ENCODE peak calls at places on chromosomes 4 and X, in seven cellular contexts. S, B, L, Y, K, Z and A are unnamed samples.

GRCh38 chrX:109773374-109773773 is 40.3 kb upstream of the ACSL4 start:
- DNase-seq in S (no peak), B (no peak), L (no peak), Y (no peak), K (no peak), Z (no peak), A (no peak)

GRCh38 chrX:2870650-2871049 is 41.9 kb downstream of the GYG2 start:
- DNase-seq in S (no peak), B (no peak), L (no peak), Y (no peak), K (no peak), Z (no peak), A (no peak)

GRCh38 chr4:8400641-8401325 is 39.7 kb downstream of the ACOX3 start:
- DNase-seq in S (no peak), B (peak), L (no peak), Y (no peak), K (no peak), Z (no peak), A (no peak)

GRCh38 chr4:47367761-47368160 is 95.7 kb downstream of the COMMD8 start:
- DNase-seq in S (no peak), B (no peak), L (no peak), Y (no peak), K (no peak), Z (no peak), A (no peak)

GRCh38 chr4:3219761-3220481 is 29.0 kb upstream of the MSANTD1 start:
- DNase-seq in S (no peak), B (no peak), L (no peak), Y (no peak), K (no peak), Z (no peak), A (no peak)

GRCh38 chr4:151917145-151917775 is 156.5 kb upstream of the GATB start:
- DNase-seq in S (no peak), B (no peak), L (peak), Y (no peak), K (peak), Z (no peak), A (no peak)

GRCh38 chr4:76449362-76449767 is 14.3 kb downstream of the SHROOM3 start:
- DNase-seq in S (no peak), B (no peak), L (no peak), Y (no peak), K (no peak), Z (no peak), A (no peak)

GRCh38 chr4:110211007-110211769 is 12.8 kb upstream of the ELOVL6 start:
- DNase-seq in S (peak), B (peak), L (no peak), Y (no peak), K (peak), Z (peak), A (no peak)

GRCh38 chr4:85778809-85779124 is 303.8 kb downstream of the ARHGAP24 start:
- DNase-seq in S (peak), B (no peak), L (no peak), Y (no peak), K (peak), Z (no peak), A (no peak)

GRCh38 chr4:138602664-138603063 is 360.5 kb upstream of the SLC7A11 start:
- DNase-seq in S (peak), B (no peak), L (no peak), Y (no peak), K (peak), Z (no peak), A (no peak)

GRCh38 chr4:131081069-131081468 is 1985.1 kb downstream of the C4orf33 start:
- DNase-seq in S (no peak), B (no peak), L (no peak), Y (no peak), K (no peak), Z (no peak), A (no peak)

GRCh38 chr4:84433603-84434232 is 65.4 kb downstream of the NKX6-1 start:
- DNase-seq in S (no peak), B (no peak), L (no peak), Y (no peak), K (no peak), Z (no peak), A (no peak)

GRCh38 chr4:148704291-148704690 is 262.1 kb upstream of the NR3C2 start:
- DNase-seq in S (no peak), B (peak), L (no peak), Y (no peak), K (no peak), Z (no peak), A (no peak)

GRCh38 chrX:71181910-71182799 is 37.5 kb downstream of the NLGN3 start:
- DNase-seq in S (peak), B (peak), L (peak), Y (peak), K (peak), Z (peak), A (peak)

GRCh38 chr4:4685810-4686209 is 144.0 kb upstream of the STX18 start:
- DNase-seq in S (no peak), B (no peak), L (no peak), Y (no peak), K (peak), Z (no peak), A (no peak)

GRCh38 chr4:7553280-7553679 is 118.5 kb upstream of the PSAPL1 start:
- DNase-seq in S (no peak), B (no peak), L (no peak), Y (no peak), K (no peak), Z (no peak), A (no peak)

GRCh38 chrX:41912922-41913321 is 10.4 kb downstream of the CASK start:
- DNase-seq in S (peak), B (no peak), L (no peak), Y (no peak), K (peak), Z (no peak), A (no peak)

GRCh38 chr4:77802406-77802805 is 16.8 kb downstream of the CNOT6L start:
- DNase-seq in S (no peak), B (no peak), L (no peak), Y (no peak), K (no peak), Z (no peak), A (no peak)

GRCh38 chr4:11650801-11651596 is 222.3 kb upstream of the HS3ST1 start:
- DNase-seq in S (peak), B (no peak), L (no peak), Y (no peak), K (no peak), Z (no peak), A (no peak)

GRCh38 chr4:85126991-85127591 is 160.6 kb upstream of the WDFY3 start:
- DNase-seq in S (no peak), B (peak), L (no peak), Y (no peak), K (no peak), Z (no peak), A (no peak)

GRCh38 chr4:108763226-108763593 is 357 bp upstream of the ETNPPL start:
- DNase-seq in S (no peak), B (no peak), L (no peak), Y (no peak), K (peak), Z (no peak), A (no peak)

GRCh38 chr4:120443111-120443510 is 376.5 kb upstream of the MAD2L1 start:
- DNase-seq in S (no peak), B (no peak), L (no peak), Y (no peak), K (no peak), Z (no peak), A (no peak)

GRCh38 chrX:22314211-22314610 is 41.5 kb downstream of the CBLL2 start:
- DNase-seq in S (no peak), B (peak), L (no peak), Y (no peak), K (peak), Z (no peak), A (no peak)

GRCh38 chrX:66919280-66919832 is 280.5 kb upstream of the EDA2R start:
- DNase-seq in S (no peak), B (no peak), L (no peak), Y (no peak), K (no peak), Z (no peak), A (no peak)

GRCh38 chr4:153151535-153152452 is 52.4 kb upstream of the TRIM2 start:
- DNase-seq in S (peak), B (peak), L (peak), Y (peak), K (peak), Z (peak), A (peak)

DNA sequence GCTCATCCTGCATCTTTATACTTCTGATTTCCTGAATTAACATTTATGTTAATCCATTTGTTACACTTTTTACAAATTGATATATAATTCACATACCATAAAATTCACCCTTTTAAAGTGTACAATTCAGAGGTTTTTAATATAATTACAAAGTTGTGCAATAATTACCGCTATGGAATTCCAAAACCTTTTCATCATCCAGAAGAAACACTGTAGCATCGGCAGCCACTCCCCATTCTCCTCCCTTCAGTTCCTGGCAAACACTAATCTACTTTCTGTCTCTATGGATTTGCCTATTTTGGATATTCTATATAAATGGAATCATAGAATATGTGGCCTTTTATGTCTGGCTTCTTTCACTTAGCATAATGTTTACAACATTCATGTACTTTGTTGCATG is 13.9 kb downstream of the LRP2BP start:
- DNase-seq in S (peak), B (no peak), L (no peak), Y (no peak), K (no peak), Z (no peak), A (no peak)
- H3K4me2 ChIP-seq in S (no peak), B (no peak), L (no peak), Y (no peak), K (no peak), Z (no peak), A (no peak)

GRCh38 chr4:314296-314903 is 9.1 kb upstream of the ZNF732 start:
- DNase-seq in S (no peak), B (no peak), L (no peak), Y (no peak), K (no peak), Z (no peak), A (no peak)
- H3K4ac ChIP-seq in S (no peak), B (no peak), L (no peak), Y (no peak), K (no peak), Z (no peak), A (no peak)

DNA sequence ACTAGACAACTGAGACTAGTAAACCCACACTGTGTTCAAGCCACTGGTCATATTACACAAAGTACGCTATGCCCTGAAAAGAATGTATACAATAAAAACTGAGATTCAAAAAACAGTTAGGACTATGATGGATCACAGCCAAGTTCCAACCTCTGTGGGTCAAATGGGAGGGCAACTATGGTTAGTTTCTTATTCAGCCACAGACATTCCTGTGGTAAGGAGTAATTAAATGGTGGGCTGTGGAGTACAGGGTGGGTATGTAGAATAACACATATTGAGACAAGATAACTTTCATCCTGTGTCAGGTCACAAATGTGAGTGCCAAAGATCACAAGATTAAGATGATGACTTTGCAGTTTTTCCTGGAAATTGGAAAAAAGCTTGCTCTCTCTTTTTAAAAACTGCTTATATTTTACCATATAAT is 167.2 kb downstream of the NPNT start:
- DNase-seq in S (peak), B (peak), L (no peak), Y (no peak), K (peak), Z (no peak), A (no peak)
- H3K4me2 ChIP-seq in S (peak), B (no peak), L (no peak), Y (no peak), K (no peak), Z (no peak), A (no peak)

DNA sequence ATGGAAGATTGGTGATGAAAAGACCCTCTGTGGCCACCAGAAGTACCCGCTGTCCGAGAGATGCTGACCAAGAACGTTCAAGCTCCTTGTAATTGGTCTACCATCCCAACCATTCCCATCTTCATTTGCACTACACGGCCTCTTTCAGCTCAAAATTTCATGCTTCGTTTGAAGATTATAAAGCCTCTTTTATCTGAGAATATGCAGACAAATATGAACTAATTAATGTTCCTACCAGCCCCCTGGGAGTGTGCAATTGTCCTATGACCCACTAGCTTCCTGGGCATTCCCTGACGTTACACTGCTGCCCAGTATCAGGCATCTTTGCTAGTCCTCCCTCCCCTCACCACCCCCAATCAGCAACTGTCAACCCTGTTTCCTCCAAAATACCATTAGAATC is 583.8 kb downstream of the MID1IP1 start:
- DNase-seq in S (no peak), B (no peak), L (no peak), Y (no peak), K (no peak), Z (no peak), A (no peak)
- H3K4ac ChIP-seq in S (no peak), B (no peak), L (no peak), Y (no peak), K (no peak), Z (no peak), A (no peak)

DNA sequence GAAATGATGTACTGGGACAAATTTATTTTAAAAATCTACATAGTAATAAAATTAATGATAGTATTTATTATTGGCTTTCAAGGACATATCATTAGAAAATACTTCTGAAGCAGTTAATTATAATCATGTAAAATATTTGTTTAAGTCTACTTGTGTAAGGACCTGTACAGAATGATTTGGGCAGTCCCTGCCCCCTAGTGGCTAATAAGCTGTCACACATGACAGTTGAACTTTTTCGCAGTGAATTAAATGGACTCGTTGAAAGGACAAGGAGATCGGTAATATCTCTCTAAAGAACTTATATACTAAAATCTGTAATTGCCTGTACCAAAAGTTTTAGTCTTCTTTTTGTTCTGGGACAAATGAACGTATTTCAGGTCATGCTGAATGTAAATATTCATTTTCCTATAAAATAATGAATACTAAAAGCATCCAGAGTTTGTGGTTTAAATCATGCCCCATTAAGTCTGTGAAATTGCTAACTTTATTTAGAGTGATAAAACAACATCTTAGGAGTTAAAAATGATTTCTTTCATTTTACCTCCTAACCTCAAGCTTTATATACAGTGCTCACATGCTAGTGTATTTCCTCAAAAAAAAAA is 13.6 kb downstream of the EXOC1 start:
- DNase-seq in S (peak), B (peak), L (peak), Y (no peak), K (peak), Z (peak), A (no peak)
- H3K4me2 ChIP-seq in S (no peak), B (no peak), L (no peak), Y (no peak), K (no peak), Z (no peak), A (no peak)

DNA sequence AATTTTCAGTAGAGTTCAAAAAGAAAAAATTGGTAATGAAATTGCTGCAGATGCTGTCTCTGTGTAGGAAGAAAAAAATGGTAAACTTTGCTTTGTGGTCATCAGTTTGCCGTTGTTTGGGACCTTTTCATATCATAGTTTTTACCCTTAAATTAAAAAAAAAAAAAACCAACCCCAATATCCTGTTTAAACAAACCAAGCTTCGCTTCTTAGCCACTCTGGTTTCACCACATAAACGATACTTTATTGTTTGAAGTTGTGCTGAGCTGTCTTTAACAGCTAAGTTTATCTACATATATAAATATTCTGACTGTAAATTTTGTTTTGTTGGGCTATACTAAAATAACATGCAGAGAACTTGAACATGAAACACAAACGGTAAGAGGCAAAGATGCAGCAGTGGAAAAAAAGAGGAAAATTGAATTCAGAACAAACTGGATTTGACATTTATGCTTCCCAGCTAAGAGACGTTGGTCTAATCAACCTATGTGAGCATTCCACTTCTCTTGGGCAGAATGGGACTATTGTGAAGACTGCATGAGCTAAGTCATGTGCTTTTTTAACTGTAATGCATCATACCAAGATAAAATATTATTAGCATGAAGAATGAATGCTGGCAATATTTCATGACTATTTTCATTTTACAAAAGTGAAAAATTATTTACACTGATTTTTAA is 15.7 kb upstream of the H2AZ1 start:
- DNase-seq in S (peak), B (no peak), L (no peak), Y (no peak), K (peak), Z (no peak), A (no peak)
- H3K4ac ChIP-seq in S (peak), B (no peak), L (no peak), Y (no peak), K (no peak), Z (no peak), A (no peak)

DNA sequence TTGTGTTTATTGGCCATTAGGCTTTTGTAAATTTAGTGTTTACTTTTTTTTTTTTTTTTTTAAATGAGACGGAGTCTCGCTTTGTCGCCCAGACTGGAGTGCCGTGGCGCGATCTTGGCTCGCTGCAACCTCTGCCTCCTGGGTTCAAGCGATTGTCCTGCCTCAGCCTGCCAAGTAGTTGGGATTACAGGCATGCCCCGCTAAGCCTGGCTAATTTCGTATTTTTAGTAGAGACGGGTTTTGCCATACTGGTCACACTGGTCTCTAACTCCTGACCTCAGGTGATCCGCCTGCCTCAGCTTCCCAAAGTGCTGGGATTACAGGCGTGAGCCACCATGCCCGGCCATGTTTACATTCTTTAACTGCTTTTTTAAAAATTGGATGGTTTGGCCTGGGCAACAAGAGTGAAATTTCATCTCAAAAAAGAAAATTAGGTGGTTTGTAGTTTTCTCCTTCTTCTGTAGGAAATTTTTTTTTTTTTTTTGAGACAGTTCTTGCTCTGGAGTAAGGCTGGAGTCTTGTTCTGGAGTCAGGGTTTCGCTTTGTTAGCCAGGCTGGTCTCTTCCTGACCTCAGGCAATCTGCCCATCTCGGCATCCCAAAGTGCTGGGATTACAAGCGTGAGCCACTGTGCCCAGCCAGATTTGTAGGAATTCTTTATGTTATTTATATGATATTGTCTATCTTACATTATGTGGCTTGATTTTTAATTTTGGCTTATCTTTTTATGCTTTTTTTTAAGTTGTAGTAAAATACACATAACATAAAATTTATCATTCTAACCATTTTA is 15.1 kb downstream of the UBE2K start:
- DNase-seq in S (no peak), B (no peak), L (no peak), Y (no peak), K (no peak), Z (no peak), A (no peak)
- H3K4me2 ChIP-seq in S (no peak), B (no peak), L (no peak), Y (no peak), K (no peak), Z (no peak), A (no peak)